ENCODE peak calls at places on chromosomes 7 and 10, in five cellular contexts. P is cardiac septum; Z is H9; X is T-helper 2 cell treated with Interferon-gamma antibody and Interleukin-4, amounts not matched to agents 5 μg/mL and 100 μg/mL, for 36 hours; B is substantia nigra. E is an unnamed sample.

GRCh38 chr10:25294032-25294926 is 119.5 kb downstream of the GPR158 start:
- DNase-seq in P (no peak), Z (no peak), X (no peak), B (no peak), E (peak)

GRCh38 chr7:157224627-157225026 is 85.9 kb downstream of the UBE3C start:
- DNase-seq in P (no peak), Z (no peak), X (no peak), B (no peak), E (peak)

GRCh38 chr10:24958701-24959392 is 6.4 kb upstream of the PRTFDC1 start:
- DNase-seq in P (no peak), Z (no peak), X (no peak), B (peak), E (peak)

GRCh38 chr10:103967433-103968142 is 648 bp downstream of the SLK start:
- DNase-seq in P (no peak), Z (no peak), X (peak), B (no peak), E (no peak)

GRCh38 chr10:127386606-127387327 is 162.3 kb upstream of the NPS start:
- DNase-seq in P (no peak), Z (peak), X (no peak), B (no peak), E (no peak)

GRCh38 chr10:53952698-53953097 is 848.3 kb downstream of the PCDH15 start:
- DNase-seq in P (no peak), Z (no peak), X (no peak), B (no peak), E (no peak)

GRCh38 chr7:139995034-139995915 is 67.5 kb downstream of the PARP12 start:
- DNase-seq in P (no peak), Z (no peak), X (no peak), B (peak), E (peak)

GRCh38 chr10:123858907-123859650 is 32.5 kb downstream of the CPXM2 start:
- DNase-seq in P (no peak), Z (no peak), X (no peak), B (no peak), E (peak)

GRCh38 chr7:117302396-117302795 is 20.5 kb downstream of the WNT2 start:
- DNase-seq in P (no peak), Z (no peak), X (no peak), B (no peak), E (no peak)

GRCh38 chr10:132183046-132183445 is 3.7 kb upstream of the DPYSL4 start:
- DNase-seq in P (no peak), Z (no peak), X (no peak), B (no peak), E (no peak)

GRCh38 chr10:129418826-129419225 is 48.2 kb upstream of the MGMT start:
- DNase-seq in P (no peak), Z (no peak), X (no peak), B (no peak), E (no peak)

GRCh38 chr7:20331912-20332317 is 1.2 kb downstream of the ITGB8 start:
- DNase-seq in P (peak), Z (no peak), X (no peak), B (no peak), E (no peak)

GRCh38 chr10:10685566-10685965 is 332.1 kb upstream of the CELF2 start:
- DNase-seq in P (no peak), Z (no peak), X (no peak), B (no peak), E (no peak)

GRCh38 chr7:39979406-39980073 is 29.5 kb downstream of the CDK13 start:
- DNase-seq in P (no peak), Z (no peak), X (no peak), B (no peak), E (no peak)

GRCh38 chr7:80659120-80660055 is 20.9 kb downstream of the CD36 start:
- DNase-seq in P (no peak), Z (no peak), X (no peak), B (no peak), E (no peak)

GRCh38 chr7:151199196-151199874 is 11.0 kb downstream of the H2BK1 start:
- DNase-seq in P (no peak), Z (peak), X (no peak), B (peak), E (no peak)

GRCh38 chr7:159143780-159144755 is 599 bp downstream of the VIPR2 start:
- DNase-seq in P (peak), Z (peak), X (peak), B (no peak), E (no peak)

GRCh38 chr10:46264737-46265368 is 21.9 kb upstream of the ANTXRL start:
- DNase-seq in P (no peak), Z (peak), X (no peak), B (no peak), E (no peak)

GRCh38 chr10:20962165-20962564 is 65.1 kb upstream of the NEBL start:
- DNase-seq in P (no peak), Z (no peak), X (no peak), B (no peak), E (no peak)

GRCh38 chr7:101197991-101198390 is 2.8 kb downstream of the MOGAT3 start:
- DNase-seq in P (no peak), Z (no peak), X (no peak), B (no peak), E (no peak)

GRCh38 chr7:105050493-105050892 is 36.5 kb downstream of the KMT2E start:
- DNase-seq in P (no peak), Z (no peak), X (no peak), B (no peak), E (no peak)

GRCh38 chr7:41886906-41887311 is 184.0 kb upstream of the INHBA start:
- DNase-seq in P (no peak), Z (peak), X (no peak), B (no peak), E (no peak)

GRCh38 chr10:100370976-100371706 is 24.1 kb downstream of the SCD start:
- DNase-seq in P (peak), Z (peak), X (peak), B (peak), E (peak)

GRCh38 chr10:132444877-132445351 is 47.9 kb downstream of the PWWP2B start:
- DNase-seq in P (no peak), Z (no peak), X (no peak), B (no peak), E (no peak)

E was measured in putamen.